ENCODE peak calls at places on chromosomes 11 and 22, in five cellular contexts. E is psoas muscle, J is spleen, Q is GM23248, B is ELR. U is an unnamed sample.

GRCh38 chr11:17773674-17774073 is 39.1 kb downstream of the KCNC1 start:
- DNase-seq in Q (no peak), E (no peak), J (no peak), B (no peak), U (no peak)

GRCh38 chr22:28728621-28729313 is 12.9 kb downstream of the CHEK2 start:
- DNase-seq in J (no peak), Q (peak), B (no peak), E (no peak), U (no peak)

GRCh38 chr22:20552450-20552894 is 45.1 kb downstream of the MED15 start:
- DNase-seq in J (peak), Q (peak), B (no peak), E (peak), U (no peak)

GRCh38 chr11:613369-613968 is 2.3 kb downstream of the IRF7 start:
- DNase-seq in B (peak), J (peak), E (no peak), Q (no peak), U (peak)

GRCh38 chr11:121535122-121535796 is 82.5 kb upstream of the SORL1-AS1 start:
- DNase-seq in Q (peak), B (peak), E (no peak), J (no peak), U (no peak)

GRCh38 chr22:44587004-44587793 is 89.2 kb upstream of the RTL6 start:
- DNase-seq in B (no peak), J (peak), Q (peak), E (no peak), U (no peak)

GRCh38 chr11:104772806-104773241 is 125.4 kb downstream of the CASP12 start:
- DNase-seq in B (peak), E (no peak), J (no peak), Q (peak), U (no peak)

GRCh38 chr11:10588904-10589303 is 20.4 kb upstream of the LYVE1 start:
- DNase-seq in E (no peak), B (no peak), Q (no peak), J (no peak), U (no peak)

GRCh38 chr11:15569626-15570025 is 454.9 kb downstream of the INSC start:
- DNase-seq in Q (peak), B (no peak), J (no peak), E (no peak), U (no peak)

GRCh38 chr11:119483341-119483880 is 60.4 kb upstream of the THY1 start:
- DNase-seq in J (peak), B (no peak), Q (no peak), E (no peak), U (peak)

GRCh38 chr11:57983211-57983610 is 40.5 kb upstream of the OR9Q1 start:
- DNase-seq in J (no peak), E (no peak), Q (no peak), B (no peak), U (no peak)

GRCh38 chr11:45260047-45260446 is 26.1 kb downstream of the SYT13 start:
- DNase-seq in J (no peak), Q (peak), B (no peak), E (no peak), U (no peak)

GRCh38 chr22:47165998-47166397 is 403.5 kb downstream of the TBC1D22A start:
- DNase-seq in J (peak), E (no peak), Q (no peak), B (no peak), U (no peak)

GRCh38 chr22:49566693-49567092 is 261.0 kb downstream of the BRD1 start:
- DNase-seq in E (no peak), J (peak), Q (no peak), B (no peak), U (no peak)

GRCh38 chr11:82089426-82089825 is 644.2 kb downstream of the FAM181B start:
- DNase-seq in J (no peak), E (no peak), B (no peak), Q (no peak), U (no peak)

GRCh38 chr11:122505304-122506006 is 150.1 kb upstream of the UBASH3B start:
- DNase-seq in B (peak), E (peak), Q (peak), J (no peak), U (peak)

GRCh38 chr11:118247041-118247440 is 5.1 kb downstream of the MPZL3 start:
- DNase-seq in J (no peak), Q (no peak), E (no peak), B (peak), U (no peak)

GRCh38 chr22:42871146-42872050 is 14.3 kb upstream of the ARFGAP3 start:
- DNase-seq in E (no peak), Q (no peak), B (no peak), J (no peak), U (no peak)

GRCh38 chr11:29018631-29019030 is 910.4 kb downstream of the METTL15 start:
- DNase-seq in E (no peak), Q (peak), B (peak), J (no peak), U (no peak)

GRCh38 chr11:65545853-65546216 is 12.3 kb downstream of the LTBP3 start:
- DNase-seq in Q (no peak), J (peak), E (no peak), B (no peak), U (no peak)

GRCh38 chr11:93143186-93143585 is 54.6 kb downstream of the SLC36A4 start:
- DNase-seq in E (no peak), B (no peak), Q (peak), J (no peak), U (no peak)

GRCh38 chr11:125569913-125570621 is 790 bp downstream of the EI24 start:
- DNase-seq in J (no peak), E (peak), Q (peak), B (peak), U (no peak)

GRCh38 chr22:30252411-30253204 is 6.0 kb upstream of the LIF start:
- DNase-seq in B (peak), Q (no peak), E (no peak), J (peak), U (no peak)

GRCh38 chr11:34266987-34267386 is 90.8 kb downstream of the ABTB2 start:
- DNase-seq in Q (peak), E (no peak), J (no peak), B (no peak), U (no peak)

GRCh38 chr11:8207080-8208000 is 38.5 kb upstream of the RIC3 start:
- DNase-seq in J (no peak), Q (peak), B (peak), E (no peak), U (no peak)

GRCh38 chr11:8257003-8257664 is 6.5 kb downstream of the LMO1 start:
- DNase-seq in B (no peak), Q (no peak), J (peak), E (no peak), U (no peak)

GRCh38 chr11:61697764-61698163 is 17.6 kb downstream of the DAGLA start:
- DNase-seq in E (no peak), J (no peak), B (no peak), Q (no peak), U (no peak)

GRCh38 chr11:74755395-74755995 is 6.8 kb downstream of the RNF169 start:
- DNase-seq in B (peak), J (no peak), Q (peak), E (no peak), U (no peak)

GRCh38 chr11:61579398-61580291 is 1.2 kb downstream of the SYT7 start:
- DNase-seq in E (no peak), B (no peak), Q (no peak), J (no peak), U (no peak)

GRCh38 chr22:46453006-46453828 is 84.2 kb downstream of the CELSR1 start:
- DNase-seq in Q (no peak), B (no peak), E (no peak), J (no peak), U (peak)